ENCODE peak calls at places on chromosomes 6 and 20, in four cellular contexts. One of them, this sample, is unnamed.

GRCh38 chr20:13364278-13365170 is 143.4 kb downstream of the ISM1 start:
- DNase-seq in GM23248: no peak
- DNase-seq in PC-3: no peak
- DNase-seq in GM23338: no peak
- DNase-seq in this sample: no peak

GRCh38 chr20:62741191-62741676 is 32.6 kb downstream of the NTSR1 start:
- DNase-seq in GM23248: peak; percentile 36
- DNase-seq in PC-3: peak; percentile 42
- DNase-seq in GM23338: peak; percentile 73
- DNase-seq in this sample: no peak

GRCh38 chr20:19653328-19653727 is 104.7 kb upstream of the RIN2 start:
- DNase-seq in GM23248: no peak
- DNase-seq in GM23338: no peak
- DNase-seq in PC-3: no peak
- DNase-seq in this sample: no peak

GRCh38 chr20:59010995-59011873 is 4.2 kb upstream of the CTSZ start:
- DNase-seq in GM23248: peak; percentile 91
- DNase-seq in PC-3: peak; percentile 94
- DNase-seq in GM23338: peak; percentile 47
- DNase-seq in this sample: no peak

GRCh38 chr6:28167068-28167467 is 25.4 kb downstream of the ZKSCAN8 start:
- DNase-seq in GM23248: peak; percentile 92
- DNase-seq in GM23338: no peak
- DNase-seq in PC-3: peak; percentile 59
- DNase-seq in this sample: no peak

GRCh38 chr6:156028310-156029131 is 572.9 kb upstream of the NOX3 start:
- DNase-seq in PC-3: no peak
- DNase-seq in GM23248: no peak
- DNase-seq in GM23338: no peak
- DNase-seq in this sample: peak; percentile 34

GRCh38 chr6:167956491-167956890 is 41.0 kb upstream of the KIF25 start:
- DNase-seq in GM23248: no peak
- DNase-seq in PC-3: no peak
- DNase-seq in GM23338: no peak
- DNase-seq in this sample: no peak

GRCh38 chr6:130202782-130203181 is 20.0 kb downstream of the SAMD3 start:
- DNase-seq in GM23248: no peak
- DNase-seq in PC-3: no peak
- DNase-seq in GM23338: peak; percentile 70
- DNase-seq in this sample: no peak

GRCh38 chr6:101011165-101011564 is 130.0 kb upstream of the ASCC3 start:
- DNase-seq in PC-3: peak; percentile 74
- DNase-seq in GM23248: no peak
- DNase-seq in GM23338: no peak
- DNase-seq in this sample: peak; percentile 90

GRCh38 chr6:63352587-63353281 is 33.0 kb upstream of the LGSN start:
- DNase-seq in GM23248: peak; percentile 57
- DNase-seq in GM23338: peak; percentile 52
- DNase-seq in PC-3: peak; percentile 57
- DNase-seq in this sample: peak; percentile 89

GRCh38 chr6:44416103-44416502 is 28.6 kb downstream of the CDC5L start:
- DNase-seq in GM23248: peak; percentile 73
- DNase-seq in GM23338: no peak
- DNase-seq in PC-3: peak; percentile 52
- DNase-seq in this sample: no peak

GRCh38 chr6:116667620-116668019 is 946 bp downstream of the ZUP1 start:
- DNase-seq in GM23338: no peak
- DNase-seq in GM23248: peak; percentile 17
- DNase-seq in PC-3: no peak
- DNase-seq in this sample: peak; percentile 61

GRCh38 chr6:108260126-108260808 is 573 bp downstream of the SNX3 start:
- DNase-seq in PC-3: peak; percentile 45
- DNase-seq in GM23248: peak; percentile 68
- DNase-seq in GM23338: peak; percentile 69
- DNase-seq in this sample: peak; percentile 65

GRCh38 chr6:126660376-126660775 is 320.5 kb downstream of the CENPW start:
- DNase-seq in GM23248: no peak
- DNase-seq in GM23338: no peak
- DNase-seq in PC-3: no peak
- DNase-seq in this sample: no peak

GRCh38 chr6:84028350-84028749 is 5.2 kb upstream of the MRAP2 start:
- DNase-seq in GM23338: no peak
- DNase-seq in PC-3: no peak
- DNase-seq in GM23248: no peak
- DNase-seq in this sample: no peak

GRCh38 chr6:107629545-107630147 is 139.7 kb downstream of the SOBP start:
- DNase-seq in GM23338: no peak
- DNase-seq in GM23248: no peak
- DNase-seq in PC-3: no peak
- DNase-seq in this sample: no peak

GRCh38 chr20:542777-543368 is 717 bp downstream of the CSNK2A1 start:
- DNase-seq in PC-3: no peak
- DNase-seq in GM23248: peak; percentile 36
- DNase-seq in GM23338: peak; percentile 59
- DNase-seq in this sample: peak; percentile 71

GRCh38 chr20:10171864-10172751 is 46.5 kb upstream of the SNAP25 start:
- DNase-seq in GM23338: peak; percentile 71
- DNase-seq in GM23248: peak; percentile 65
- DNase-seq in PC-3: peak; percentile 60
- DNase-seq in this sample: no peak

GRCh38 chr6:22026160-22026678 is 270.6 kb downstream of the PRL start:
- DNase-seq in PC-3: no peak
- DNase-seq in GM23338: no peak
- DNase-seq in GM23248: no peak
- DNase-seq in this sample: no peak

GRCh38 chr20:59948828-59949720 is 8.9 kb downstream of the FAM217B start:
- DNase-seq in GM23248: peak; percentile 80
- DNase-seq in PC-3: peak; percentile 69
- DNase-seq in GM23338: peak; percentile 71
- DNase-seq in this sample: peak; percentile 70

GRCh38 chr6:39820553-39820952 is 28.4 kb downstream of the DAAM2 start:
- DNase-seq in GM23248: no peak
- DNase-seq in GM23338: no peak
- DNase-seq in PC-3: no peak
- DNase-seq in this sample: no peak

GRCh38 chr6:39666706-39667489 is 58.3 kb downstream of the KIF6 start:
- DNase-seq in PC-3: no peak
- DNase-seq in GM23248: no peak
- DNase-seq in GM23338: peak; percentile 36
- DNase-seq in this sample: no peak

GRCh38 chr20:5786930-5787826 is 37.0 kb downstream of the SHLD1 start:
- DNase-seq in PC-3: peak; percentile 23
- DNase-seq in GM23338: peak; percentile 20
- DNase-seq in GM23248: peak; percentile 73
- DNase-seq in this sample: no peak

GRCh38 chr6:71533939-71534379 is 245.3 kb downstream of the OGFRL1 start:
- DNase-seq in PC-3: peak; percentile 45
- DNase-seq in GM23338: peak; percentile 39
- DNase-seq in GM23248: peak; percentile 54
- DNase-seq in this sample: peak; percentile 27

GRCh38 chr6:30071081-30071818 is 4.3 kb downstream of the PPP1R11 start:
- DNase-seq in GM23338: peak; percentile 66
- DNase-seq in PC-3: no peak
- DNase-seq in GM23248: peak; percentile 51
- DNase-seq in this sample: no peak

GRCh38 chr20:11807070-11807741 is 110.5 kb upstream of the BTBD3 start:
- DNase-seq in GM23338: no peak
- DNase-seq in GM23248: peak; percentile 93
- DNase-seq in PC-3: peak; percentile 92
- DNase-seq in this sample: no peak

GRCh38 chr20:57072184-57072583 is 194.3 kb downstream of the BMP7 start:
- DNase-seq in GM23338: no peak
- DNase-seq in PC-3: no peak
- DNase-seq in GM23248: peak; percentile 61
- DNase-seq in this sample: no peak

GRCh38 chr6:160041608-160042007 is 72.7 kb downstream of the IGF2R start:
- DNase-seq in GM23338: no peak
- DNase-seq in PC-3: peak; percentile 75
- DNase-seq in GM23248: peak; percentile 74
- DNase-seq in this sample: no peak

GRCh38 chr6:104954091-104954797 is 2.7 kb upstream of the LIN28B start:
- DNase-seq in PC-3: no peak
- DNase-seq in GM23338: peak; percentile 56
- DNase-seq in GM23248: no peak
- DNase-seq in this sample: no peak

GRCh38 chr6:129490551-129491245 is 219.3 kb downstream of the ARHGAP18 start:
- DNase-seq in GM23338: peak; percentile 40
- DNase-seq in GM23248: peak; percentile 94
- DNase-seq in PC-3: peak; percentile 95
- DNase-seq in this sample: peak; percentile 29

GRCh38 chr6:14664112-14664592 is 546.6 kb downstream of the CD83 start:
- DNase-seq in GM23338: no peak
- DNase-seq in GM23248: no peak
- DNase-seq in PC-3: no peak
- DNase-seq in this sample: peak; percentile 98

GRCh38 chr20:57451759-57452661 is 60.8 kb downstream of the RBM38 start:
- DNase-seq in PC-3: no peak
- DNase-seq in GM23338: no peak
- DNase-seq in GM23248: no peak
- DNase-seq in this sample: peak; percentile 75

GRCh38 chr6:31918069-31918725 is 9.3 kb upstream of the C2 start:
- DNase-seq in GM23248: peak; percentile 36
- DNase-seq in PC-3: no peak
- DNase-seq in GM23338: no peak
- DNase-seq in this sample: no peak

GRCh38 chr20:14199111-14199510 is 138.3 kb downstream of the FLRT3 start:
- DNase-seq in GM23248: no peak
- DNase-seq in GM23338: no peak
- DNase-seq in PC-3: no peak
- DNase-seq in this sample: no peak

GRCh38 chr20:4956200-4956810 is 45.0 kb downstream of the SLC23A2 start:
- DNase-seq in PC-3: peak; percentile 86
- DNase-seq in GM23248: peak; percentile 71
- DNase-seq in GM23338: peak; percentile 81
- DNase-seq in this sample: peak; percentile 77

GRCh38 chr6:121503633-121504032 is 68.2 kb downstream of the GJA1 start:
- DNase-seq in PC-3: peak; percentile 21
- DNase-seq in GM23338: no peak
- DNase-seq in GM23248: peak; percentile 39
- DNase-seq in this sample: no peak

GRCh38 chr20:833121-833449 is 430 bp upstream of the FAM110A start:
- DNase-seq in GM23338: no peak
- DNase-seq in PC-3: peak; percentile 69
- DNase-seq in GM23248: peak; percentile 79
- DNase-seq in this sample: no peak

GRCh38 chr6:75531174-75531573 is 37.6 kb upstream of the FILIP1 start:
- DNase-seq in GM23338: no peak
- DNase-seq in GM23248: no peak
- DNase-seq in PC-3: no peak
- DNase-seq in this sample: no peak

GRCh38 chr6:158416841-158417759 is 104.8 kb downstream of the TULP4 start:
- DNase-seq in GM23338: no peak
- DNase-seq in PC-3: no peak
- DNase-seq in GM23248: peak; percentile 40
- DNase-seq in this sample: no peak

GRCh38 chr6:133767571-133767970 is 121.3 kb upstream of the TCF21 start:
- DNase-seq in GM23338: no peak
- DNase-seq in GM23248: peak; percentile 44
- DNase-seq in PC-3: peak; percentile 68
- DNase-seq in this sample: no peak
- TF ChIP-seq EZH2phosphoT487 in GM23338: no peak
- TF ChIP-seq EZH2phosphoT487 in GM23248: no peak
- TF ChIP-seq EZH2phosphoT487 in PC-3: no peak
- TF ChIP-seq EZH2phosphoT487 in this sample: no peak

GRCh38 chr6:35377002-35377401 is 34.6 kb downstream of the PPARD start:
- DNase-seq in GM23248: no peak
- DNase-seq in GM23338: no peak
- DNase-seq in PC-3: no peak
- DNase-seq in this sample: no peak
- H3K4me3 ChIP-seq in GM23248: no peak overlapping the region
- H3K4me3 ChIP-seq in GM23338: no peak overlapping the region
- H3K4me3 ChIP-seq in PC-3: no peak overlapping the region
- H3K4me3 ChIP-seq in this sample: no peak overlapping the region

GRCh38 chr6:5695260-5696245 is 311.2 kb downstream of the NRN1 start:
- DNase-seq in PC-3: peak; percentile 69
- DNase-seq in GM23248: peak; percentile 90
- DNase-seq in GM23338: no peak
- DNase-seq in this sample: peak; percentile 19
- TF ChIP-seq EZH2phosphoT487 in PC-3: no peak
- TF ChIP-seq EZH2phosphoT487 in GM23248: no peak
- TF ChIP-seq EZH2phosphoT487 in GM23338: no peak
- TF ChIP-seq EZH2phosphoT487 in this sample: no peak

GRCh38 chr20:1896859-1897258 is 1.7 kb downstream of the SIRPA start:
- DNase-seq in GM23338: no peak
- DNase-seq in GM23248: no peak
- DNase-seq in PC-3: no peak
- DNase-seq in this sample: no peak
- H3K4me3 ChIP-seq in GM23338: no peak overlapping the region
- H3K4me3 ChIP-seq in GM23248: peak overlapping the region; percentile 99
- H3K4me3 ChIP-seq in PC-3: no peak overlapping the region
- H3K4me3 ChIP-seq in this sample: no peak overlapping the region

This sample was measured in OCI-LY7.